ENCODE peak calls at places on chromosomes 3 and 15, in six cellular contexts. J is prostate gland, N is colonic mucosa, Q is ovary, B is psoas muscle, R is pancreas. L is an unnamed sample.

GRCh38 chr3:191721390-191721801 is 260.4 kb downstream of the PYDC2 start:
- DNase-seq in N (no peak), Q (no peak), J (no peak), B (no peak), R (no peak), L (no peak)

GRCh38 chr15:101083336-101084045 is 164.3 kb downstream of the LRRK1 start:
- DNase-seq in J (peak), N (no peak), B (no peak), R (peak), Q (no peak), L (no peak)

GRCh38 chr3:127421943-127422662 is 134.3 kb upstream of the PRR20G start:
- DNase-seq in J (no peak), Q (no peak), R (no peak), B (no peak), N (peak), L (no peak)

GRCh38 chr15:70066422-70066821 is 31.3 kb downstream of the TLE3 start:
- DNase-seq in R (no peak), Q (no peak), N (no peak), J (no peak), B (no peak), L (no peak)

GRCh38 chr3:58628823-58629562 is 37.6 kb downstream of the FAM3D start:
- DNase-seq in J (peak), N (peak), B (no peak), R (peak), Q (peak), L (no peak)

GRCh38 chr15:77609558-77609957 is 23.2 kb downstream of the LINGO1 start:
- DNase-seq in B (no peak), R (no peak), Q (no peak), N (peak), J (no peak), L (no peak)

GRCh38 chr3:8938021-8938420 is 25.3 kb downstream of the RAD18 start:
- DNase-seq in Q (no peak), J (no peak), B (no peak), N (no peak), R (no peak), L (no peak)

GRCh38 chr15:39202641-39203040 is 378.2 kb upstream of the THBS1 start:
- DNase-seq in J (no peak), R (no peak), N (no peak), B (no peak), Q (no peak), L (no peak)

GRCh38 chr15:64052925-64053491 is 6.7 kb upstream of the DAPK2 start:
- DNase-seq in R (no peak), N (no peak), Q (no peak), J (no peak), B (no peak), L (no peak)

GRCh38 chr3:121175083-121175482 is 267.1 kb downstream of the STXBP5L start:
- DNase-seq in N (no peak), Q (no peak), R (no peak), J (no peak), B (no peak), L (no peak)

GRCh38 chr3:134956395-134956794 is 161.3 kb downstream of the EPHB1 start:
- DNase-seq in Q (no peak), J (no peak), N (no peak), R (no peak), B (no peak), L (no peak)

GRCh38 chr15:74511583-74511982 is 29.4 kb upstream of the ARID3B start:
- DNase-seq in N (no peak), R (no peak), Q (no peak), J (no peak), B (no peak), L (no peak)

GRCh38 chr3:41482134-41482533 is 282.8 kb downstream of the CTNNB1 start:
- DNase-seq in Q (no peak), N (no peak), R (no peak), J (no peak), B (no peak), L (no peak)

GRCh38 chr15:31228980-31229826 is 97.4 kb upstream of the KLF13 start:
- DNase-seq in J (no peak), B (no peak), N (peak), R (peak), Q (no peak), L (no peak)

GRCh38 chr3:195557327-195557726 is 14.2 kb upstream of the PPP1R2 start:
- DNase-seq in N (peak), Q (no peak), R (no peak), J (no peak), B (no peak), L (no peak)

GRCh38 chr3:179949428-179949827 is 87.3 kb downstream of the PEX5L start:
- DNase-seq in B (no peak), N (no peak), Q (no peak), R (no peak), J (no peak), L (no peak)

GRCh38 chr15:65028338-65028737 is 1.1 kb downstream of the MTFMT start:
- DNase-seq in B (no peak), N (peak), J (no peak), R (no peak), Q (no peak), L (no peak)

GRCh38 chr3:79178471-79178870 is 589.3 kb downstream of the ROBO1 start:
- DNase-seq in N (no peak), Q (no peak), J (no peak), R (no peak), B (no peak), L (no peak)

GRCh38 chr15:49823987-49824538 is 203.2 kb downstream of the DTWD1 start:
- DNase-seq in N (no peak), Q (no peak), B (no peak), R (no peak), J (no peak), L (no peak)

GRCh38 chr3:81709606-81710005 is 51.8 kb downstream of the GBE1 start:
- DNase-seq in J (no peak), Q (no peak), B (no peak), N (no peak), R (no peak), L (no peak)

GRCh38 chr15:66940368-66940767 is 125.0 kb upstream of the SMAD3 start:
- DNase-seq in B (no peak), N (no peak), R (no peak), Q (no peak), J (no peak), L (no peak)

GRCh38 chr3:15467227-15468181 is 40.1 kb downstream of the EAF1 start:
- DNase-seq in B (peak), J (no peak), N (no peak), Q (no peak), R (no peak), L (no peak)

GRCh38 chr3:13378155-13378554 is 42.0 kb downstream of the NUP210 start:
- DNase-seq in N (no peak), J (no peak), R (no peak), Q (no peak), B (no peak), L (no peak)

GRCh38 chr3:141372656-141373055 is 4.4 kb downstream of the ZBTB38 start:
- DNase-seq in N (no peak), B (no peak), R (no peak), Q (no peak), J (no peak), L (no peak)

GRCh38 chr3:20511863-20512262 is 325.9 kb upstream of the SGO1 start:
- DNase-seq in J (no peak), B (no peak), R (peak), Q (no peak), N (no peak), L (no peak)

GRCh38 chr3:97821413-97821809 is 400 bp upstream of the CRYBG3 start:
- DNase-seq in B (peak), N (peak), R (no peak), Q (peak), J (peak), L (no peak)

GRCh38 chr3:25973111-25973510 is 183.2 kb downstream of the OXSM start:
- DNase-seq in N (no peak), J (no peak), Q (no peak), R (no peak), B (no peak), L (no peak)

GRCh38 chr3:14358426-14359211 is 43.8 kb upstream of the SLC6A6 start:
- DNase-seq in R (peak), B (peak), N (peak), J (peak), Q (peak), L (no peak)

GRCh38 chr15:61700803-61701202 is 359.4 kb downstream of the VPS13C start:
- DNase-seq in Q (no peak), J (no peak), N (no peak), R (no peak), B (no peak), L (no peak)

GRCh38 chr15:65759441-65759840 is 32.7 kb downstream of the DENND4A start:
- DNase-seq in B (no peak), R (no peak), J (no peak), Q (no peak), N (no peak), L (no peak)

GRCh38 chr15:74872702-74873035 is 496 bp downstream of the SCAMP2 start:
- DNase-seq in Q (no peak), J (no peak), B (no peak), R (no peak), N (no peak), L (no peak)

GRCh38 chr15:69793436-69793782 is 304.3 kb downstream of the TLE3 start:
- DNase-seq in J (no peak), B (no peak), Q (no peak), R (no peak), N (no peak), L (peak)

GRCh38 chr15:64023215-64023614 is 23.1 kb downstream of the DAPK2 start:
- DNase-seq in N (peak), R (no peak), B (no peak), J (no peak), Q (no peak), L (no peak)

GRCh38 chr3:9947025-9947995 is 4.9 kb downstream of the PRRT3 start:
- DNase-seq in Q (peak), J (peak), B (peak), N (peak), R (peak), L (no peak)

GRCh38 chr3:145767909-145768308 is 393.1 kb downstream of the PLOD2 start:
- DNase-seq in J (no peak), N (no peak), B (no peak), Q (no peak), R (no peak), L (no peak)

GRCh38 chr3:73530030-73530411 is 94.7 kb downstream of the PDZRN3 start:
- DNase-seq in J (no peak), N (no peak), Q (no peak), B (no peak), R (no peak), L (no peak)

GRCh38 chr3:168091961-168092360 is 3.8 kb downstream of the GOLIM4 start:
- DNase-seq in R (no peak), B (no peak), J (no peak), N (peak), Q (no peak), L (no peak)

GRCh38 chr15:56886450-56886856 is 32.0 kb upstream of the TCF12 start:
- DNase-seq in R (peak), N (peak), B (no peak), J (no peak), Q (peak), L (no peak)

GRCh38 chr3:37493485-37494080 is 319.2 kb upstream of the LRRFIP2 start:
- DNase-seq in Q (no peak), J (no peak), N (no peak), R (no peak), B (no peak), L (no peak)

GRCh38 chr3:37492977-37493471 is 318.6 kb upstream of the LRRFIP2 start:
- DNase-seq in J (no peak), R (no peak), N (no peak), B (no peak), Q (no peak), L (no peak)

GRCh38 chr3:37491776-37492175 is 317.4 kb upstream of the LRRFIP2 start:
- DNase-seq in Q (no peak), R (no peak), B (no peak), J (no peak), N (no peak), L (no peak)

GRCh38 chr3:37491343-37491742 is 317.0 kb upstream of the LRRFIP2 start:
- DNase-seq in R (no peak), B (no peak), N (no peak), J (no peak), Q (no peak), L (no peak)

DNA sequence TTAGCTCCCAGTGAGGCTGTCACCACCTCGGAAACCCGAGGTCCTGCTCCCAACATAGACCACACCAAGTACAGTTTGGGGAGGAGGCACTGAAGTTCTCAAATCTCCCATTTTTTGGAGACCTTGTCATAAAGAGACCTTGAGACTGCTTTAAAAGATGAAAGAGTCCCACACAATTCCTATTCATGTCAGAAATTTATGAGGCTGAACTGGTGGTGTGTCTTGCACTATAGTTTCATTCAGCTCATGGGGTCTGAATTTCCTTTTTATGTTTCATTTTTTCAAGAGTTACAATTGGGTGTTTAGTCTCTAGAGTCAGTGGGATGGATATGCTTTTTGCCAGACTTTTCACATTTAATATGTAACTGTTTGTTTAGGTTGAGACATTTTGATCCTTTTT is 318.1 kb upstream of the LRRFIP2 start:
- DNase-seq in R (no peak), N (no peak), B (no peak), Q (no peak), J (no peak), L (no peak)
- H3K27ac ChIP-seq in R (no peak), N (no peak), B (no peak), Q (no peak), J (no peak), L (no peak)

GRCh38 chr3:112129925-112130637 is 3.0 kb downstream of the GCSAM start:
- DNase-seq in J (no peak), N (no peak), B (no peak), R (no peak), Q (no peak), L (no peak)
- H3K27ac ChIP-seq in J (no peak), N (no peak), B (no peak), R (no peak), Q (no peak), L (no peak)

DNA sequence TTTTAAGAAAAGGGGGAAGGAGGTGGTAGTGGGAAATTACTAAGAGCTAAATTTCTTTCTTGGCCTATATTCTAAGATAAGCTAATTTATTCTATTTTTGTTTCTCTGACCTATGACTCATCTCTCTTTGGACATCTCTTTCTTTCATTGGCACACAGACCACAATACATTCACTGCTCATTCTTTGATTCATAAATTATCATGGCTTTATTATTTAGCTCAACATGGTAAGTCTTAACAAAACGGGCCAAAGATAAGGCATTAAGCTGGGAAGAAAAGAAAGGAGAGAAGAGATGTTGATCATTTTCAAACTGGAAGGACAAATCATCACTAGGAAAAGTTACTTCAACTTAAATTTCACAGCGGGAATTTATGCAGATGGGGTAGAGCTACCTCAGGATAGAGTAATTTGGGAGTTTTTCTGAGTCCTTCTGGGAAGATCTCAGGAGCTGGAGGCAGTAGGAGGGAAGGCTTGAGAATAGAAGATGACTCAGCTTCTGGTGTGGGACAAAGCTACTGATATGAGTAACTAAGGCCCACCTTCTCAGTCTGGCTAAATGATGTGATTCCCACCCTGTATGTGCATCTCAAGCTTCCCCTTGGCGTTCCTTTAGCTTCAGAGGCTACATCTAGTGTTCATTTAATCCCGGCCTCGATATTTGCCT is 7.5 kb upstream of the ALCAM start:
- DNase-seq in J (no peak), B (no peak), R (no peak), Q (no peak), N (no peak), L (no peak)
- H3K27ac ChIP-seq in J (no peak), B (no peak), R (no peak), Q (no peak), N (no peak), L (no peak)

GRCh38 chr15:55240125-55240760 is 43.5 kb upstream of the RSL24D1 start:
- DNase-seq in N (no peak), J (no peak), Q (no peak), B (no peak), R (no peak), L (no peak)
- H3K27ac ChIP-seq in N (no peak), J (peak), Q (no peak), B (no peak), R (no peak), L (no peak)

DNA sequence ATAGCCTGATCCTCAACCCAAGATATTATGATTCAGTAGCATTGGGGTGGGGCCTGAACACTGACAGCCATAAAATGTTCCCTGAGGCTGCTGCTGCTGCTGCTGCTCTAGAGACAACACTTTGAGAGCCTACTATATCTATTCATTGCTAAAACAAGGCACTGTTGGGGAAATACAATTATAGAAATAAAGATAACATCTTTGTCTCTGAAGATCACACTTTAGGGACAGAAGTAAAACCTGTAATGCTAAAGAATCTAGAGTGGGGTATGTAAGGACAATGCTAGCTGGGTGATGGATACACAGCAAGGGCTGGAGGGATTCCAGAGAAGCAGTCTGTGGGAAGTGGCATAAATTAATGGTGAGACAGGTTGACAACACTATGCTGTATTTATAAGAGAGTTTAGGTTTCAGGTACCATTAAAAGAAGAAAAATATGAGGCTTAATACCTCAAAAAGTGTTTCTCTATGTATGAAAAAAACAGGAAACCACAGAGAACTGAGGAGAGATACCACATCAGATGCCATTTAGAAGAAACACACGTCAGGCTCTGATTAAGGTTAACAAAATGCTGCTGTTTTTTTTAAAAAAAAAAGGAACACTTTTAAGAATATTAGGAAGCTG is 115.9 kb downstream of the CBLB start:
- DNase-seq in Q (no peak), R (no peak), N (no peak), B (no peak), J (no peak), L (no peak)
- H3K27ac ChIP-seq in Q (no peak), R (no peak), N (peak), B (no peak), J (no peak), L (no peak)

GRCh38 chr15:37019479-37020433 is 80.6 kb downstream of the MEIS2 start:
- DNase-seq in R (peak), B (no peak), J (no peak), Q (peak), N (no peak), L (no peak)
- H3K27ac ChIP-seq in R (peak), B (no peak), J (peak), Q (peak), N (peak), L (no peak)

GRCh38 chr3:140180603-140181002 is 245.6 kb downstream of the CLSTN2 start:
- DNase-seq in B (no peak), J (no peak), N (no peak), R (no peak), Q (no peak), L (no peak)
- H3K27ac ChIP-seq in B (peak), J (no peak), N (no peak), R (no peak), Q (no peak), L (no peak)

GRCh38 chr3:164687211-164687610 is 391.1 kb downstream of the SI start:
- DNase-seq in Q (no peak), J (no peak), N (no peak), B (no peak), R (no peak), L (no peak)
- H3K27ac ChIP-seq in Q (no peak), J (no peak), N (no peak), B (no peak), R (no peak), L (no peak)

L was measured in vagina.